ENCODE peak calls at places on chromosome 16, in nine cellular contexts. B is iPS-NIHi11, T is tibial artery, G is sigmoid colon, L is substantia nigra, W is Daoy, Z is DMS153, O is GDM1, J is left cardiac atrium. D is an unnamed sample.

GRCh38 chr16:901715-902601 is 68.8 kb downstream of the LMF1 start:
- DNase-seq in Z (no peak), J (no peak), T (no peak), G (no peak), B (no peak), O (no peak), W (no peak), L (peak; percentile 48), D (peak; percentile 66)

GRCh38 chr16:87056083-87056482 is 261.1 kb downstream of the C16orf95 start:
- DNase-seq in B (no peak), L (no peak), W (peak; percentile 40), G (peak; percentile 41), O (no peak), Z (no peak), T (peak; percentile 56), J (no peak), D (no peak)

GRCh38 chr16:56841233-56841632 is 23.8 kb upstream of the SLC12A3 start:
- DNase-seq in W (no peak), G (no peak), J (no peak), B (no peak), T (peak; percentile 10), L (no peak), Z (no peak), O (no peak), D (no peak)

GRCh38 chr16:84207869-84208268 is 16.9 kb downstream of the ADAD2 start:
- DNase-seq in G (no peak), B (peak; percentile 18), T (no peak), W (no peak), J (no peak), Z (no peak), L (no peak), O (no peak), D (no peak)

GRCh38 chr16:67481561-67482259 is 753 bp upstream of the ATP6V0D1 start:
- DNase-seq in B (no peak), G (peak; percentile 86), J (peak; percentile 60), T (no peak), Z (no peak), W (peak; percentile 19), L (no peak), O (no peak), D (no peak)

GRCh38 chr16:11094075-11094593 is 149.8 kb downstream of the CLEC16A start:
- DNase-seq in O (peak; percentile 66), B (no peak), L (no peak), G (peak; percentile 79), T (no peak), Z (no peak), J (no peak), W (peak; percentile 61), D (no peak)

GRCh38 chr16:12215302-12216105 is 239.0 kb downstream of the SNX29 start:
- DNase-seq in L (no peak), B (peak; percentile 51), W (no peak), O (no peak), T (no peak), Z (no peak), G (no peak), J (no peak), D (no peak)

GRCh38 chr16:29900102-29900887 is at the start of gene ASPHD1:
- DNase-seq in O (peak; percentile 50), B (peak; percentile 91), T (peak; percentile 76), Z (peak; percentile 56), L (peak; percentile 83), G (peak; percentile 77), W (peak; percentile 84), J (peak; percentile 76), D (peak; percentile 93)

GRCh38 chr16:4327782-4328579 is 12.1 kb downstream of the GLIS2 start:
- DNase-seq in Z (peak; percentile 59), T (peak; percentile 92), G (peak; percentile 93), L (peak; percentile 76), O (peak; percentile 25), B (peak; percentile 90), W (peak; percentile 76), J (peak; percentile 87), D (peak; percentile 75)

GRCh38 chr16:1220098-1220728 is 4.9 kb downstream of the TPSG1 start:
- DNase-seq in G (no peak), T (no peak), W (no peak), Z (no peak), J (no peak), B (no peak), O (no peak), L (no peak), D (no peak)

GRCh38 chr16:72657791-72658190 is 390.1 kb downstream of the ZFHX3 start:
- DNase-seq in Z (no peak), L (no peak), W (no peak), T (no peak), G (no peak), O (no peak), B (no peak), J (no peak), D (no peak)

GRCh38 chr16:19520861-19521331 is 1.0 kb downstream of the GDE1 start:
- DNase-seq in J (no peak), W (peak; percentile 68), B (no peak), O (peak; percentile 2), T (no peak), G (no peak), Z (no peak), L (no peak), D (no peak)